ENCODE peak calls at places on chromosomes 7 and 10, in nine cellular contexts. L, O, E, Q, Y, I, H, K and Z are unnamed samples.

GRCh38 chr10:30830672-30831230 is 200.9 kb downstream of the ZNF438 start:
- DNase-seq in Q (no peak), O (no peak), I (no peak), H (no peak), L (no peak), K (no peak), E (no peak), Y (no peak), Z (no peak)

GRCh38 chr10:119667562-119668328 is 16.6 kb downstream of the BAG3 start:
- DNase-seq in K (peak), H (no peak), O (peak), I (no peak), Q (peak), L (no peak), Y (peak), E (peak), Z (peak)

GRCh38 chr7:97580205-97580604 is 151.7 kb upstream of the TAC1 start:
- DNase-seq in O (no peak), H (no peak), K (no peak), E (no peak), Q (no peak), Y (no peak), I (no peak), L (no peak), Z (no peak)

GRCh38 chr7:387132-388022 is 97.4 kb downstream of the FOXL3 start:
- DNase-seq in O (no peak), L (no peak), H (no peak), E (no peak), Y (no peak), Q (no peak), K (no peak), I (peak), Z (no peak)

GRCh38 chr10:113614304-113614703 is 49.5 kb downstream of the NRAP start:
- DNase-seq in K (no peak), O (no peak), I (no peak), L (no peak), Y (no peak), E (no peak), Q (no peak), H (peak), Z (no peak)

GRCh38 chr7:90677742-90678439 is 81.8 kb downstream of the CDK14 start:
- DNase-seq in O (no peak), Q (no peak), I (no peak), E (no peak), L (no peak), H (peak), Y (peak), K (no peak), Z (peak)

GRCh38 chr10:129601737-129602136 is 134.7 kb downstream of the MGMT start:
- DNase-seq in Y (no peak), K (no peak), I (no peak), Q (no peak), O (no peak), H (no peak), E (peak), L (no peak), Z (no peak)

GRCh38 chr10:8338177-8338766 is 283.8 kb downstream of the GATA3 start:
- DNase-seq in H (no peak), K (no peak), L (peak), Y (no peak), E (no peak), O (no peak), Q (no peak), I (no peak), Z (no peak)

GRCh38 chr7:6241607-6241973 is 30.8 kb downstream of the CYTH3 start:
- DNase-seq in O (no peak), E (no peak), Q (no peak), L (no peak), I (no peak), K (no peak), H (no peak), Y (no peak), Z (no peak)

GRCh38 chr10:69318997-69319727 is 40.9 kb downstream of the HK1 start:
- DNase-seq in E (peak), O (peak), Q (peak), K (peak), H (no peak), I (peak), Y (peak), L (peak), Z (peak)

GRCh38 chr10:84574101-84574500 is 245.7 kb downstream of the CCSER2 start:
- DNase-seq in Q (no peak), H (no peak), L (no peak), Y (no peak), O (no peak), K (no peak), E (peak), I (no peak), Z (no peak)

GRCh38 chr10:91705948-91706670 is 73.2 kb upstream of the PPP1R3C start:
- DNase-seq in E (no peak), K (no peak), Y (no peak), I (no peak), H (no peak), Q (no peak), L (no peak), O (no peak), Z (no peak)

GRCh38 chr7:66356277-66356721 is 151.2 kb downstream of the TPST1 start:
- DNase-seq in H (no peak), L (no peak), O (no peak), E (peak), Y (no peak), Q (no peak), K (peak), I (no peak), Z (peak)

GRCh38 chr10:16011548-16011947 is 151.2 kb upstream of the MINDY3 start:
- DNase-seq in H (no peak), L (no peak), I (no peak), O (no peak), E (no peak), Y (no peak), K (no peak), Q (no peak), Z (no peak)

GRCh38 chr7:38057829-38058228 is 120.2 kb upstream of the STARD3NL start:
- DNase-seq in Y (no peak), H (no peak), I (no peak), O (no peak), Q (no peak), L (no peak), E (no peak), K (no peak), Z (no peak)

GRCh38 chr10:60846173-60846572 is 67.9 kb downstream of the CDK1 start:
- DNase-seq in L (no peak), K (peak), Y (peak), H (peak), Q (no peak), O (peak), E (peak), I (no peak), Z (peak)

GRCh38 chr7:85237721-85238120 is 50.9 kb upstream of the SEMA3D start:
- DNase-seq in Q (no peak), E (no peak), H (no peak), K (no peak), Y (peak), I (no peak), L (no peak), O (peak), Z (peak)

GRCh38 chr7:48617988-48618387 is 306.4 kb upstream of the CDC14C start:
- DNase-seq in E (no peak), H (no peak), K (no peak), O (no peak), Q (no peak), Y (no peak), I (no peak), L (no peak), Z (no peak)

GRCh38 chr7:158377800-158378623 is 209.6 kb downstream of the PTPRN2 start:
- DNase-seq in Q (no peak), K (no peak), O (no peak), I (no peak), E (no peak), L (no peak), Y (no peak), H (no peak), Z (no peak)

GRCh38 chr7:22854158-22855048 is 31.8 kb upstream of the TOMM7 start:
- DNase-seq in L (peak), I (peak), K (peak), Q (peak), H (peak), Y (peak), E (peak), O (peak), Z (peak)

GRCh38 chr7:101923276-101923985 is 106.0 kb downstream of the CUX1 start:
- DNase-seq in O (no peak), H (no peak), Y (no peak), E (peak), L (no peak), K (no peak), I (peak), Q (no peak), Z (no peak)

GRCh38 chr10:116723428-116724281 is 18.7 kb downstream of the HSPA12A start:
- DNase-seq in K (no peak), E (no peak), H (no peak), L (peak), I (no peak), Q (no peak), O (no peak), Y (no peak), Z (no peak)

GRCh38 chr10:115129752-115130151 is 36.6 kb downstream of the ATRNL1 start:
- DNase-seq in E (peak), K (peak), I (no peak), O (peak), Q (peak), L (no peak), H (peak), Y (peak), Z (peak)

GRCh38 chr10:69279110-69279509 is 814 bp downstream of the HK1 start:
- DNase-seq in K (no peak), I (no peak), O (no peak), H (peak), E (no peak), Q (no peak), L (no peak), Y (no peak), Z (no peak)

GRCh38 chr10:24744966-24745365 is 21.3 kb upstream of the ARHGAP21 start:
- DNase-seq in H (no peak), L (no peak), I (no peak), Q (no peak), O (peak), E (no peak), Y (no peak), K (no peak), Z (no peak)

GRCh38 chr7:95549818-95550529 is 46.3 kb downstream of the PDK4 start:
- DNase-seq in H (peak), O (peak), Y (peak), L (no peak), I (peak), Q (peak), E (peak), K (no peak), Z (peak)